ENCODE peak calls at places on chromosomes 2 and 18, in eight cellular contexts. Y, C, A, L, G, X, B and Q are unnamed samples.

GRCh38 chr2:190980630-190981214 is 33.2 kb downstream of the STAT1 start:
- DNase-seq in Y (no peak), C (no peak), A (no peak), L (no peak), G (no peak), X (no peak), B (no peak), Q (no peak)

GRCh38 chr2:45691600-45691999 is 40.1 kb downstream of the PRKCE start:
- DNase-seq in Y (no peak), C (no peak), A (no peak), L (no peak), G (no peak), X (no peak), B (peak; percentile 49), Q (no peak)

GRCh38 chr2:38170098-38170497 is 94.1 kb upstream of the CYP1B1 start:
- DNase-seq in Y (no peak), C (no peak), A (no peak), L (no peak), G (no peak), X (no peak), B (no peak), Q (peak; percentile 70)

GRCh38 chr18:74436158-74436755 is 20.9 kb downstream of the DIPK1C start:
- DNase-seq in Y (no peak), C (no peak), A (no peak), L (peak; percentile 42), G (no peak), X (no peak), B (no peak), Q (no peak)

GRCh38 chr2:136058951-136059530 is 58.9 kb downstream of the CXCR4 start:
- DNase-seq in Y (no peak), C (no peak), A (no peak), L (no peak), G (no peak), X (no peak), B (no peak), Q (no peak)

GRCh38 chr2:231530099-231531085 is at the start of gene NMUR1:
- DNase-seq in Y (peak; percentile 38), C (peak; percentile 83), A (peak; percentile 74), L (peak; percentile 66), G (peak; percentile 90), X (peak; percentile 36), B (peak; percentile 75), Q (peak; percentile 67)

GRCh38 chr2:105431367-105432088 is 32.7 kb upstream of the FHL2 start:
- DNase-seq in Y (peak; percentile 32), C (no peak), A (peak; percentile 77), L (no peak), G (no peak), X (peak; percentile 76), B (no peak), Q (peak; percentile 53)

GRCh38 chr2:41963661-41964525 is 83.9 kb upstream of the PKDCC start:
- DNase-seq in Y (peak; percentile 32), C (peak; percentile 59), A (peak; percentile 65), L (peak; percentile 79), G (peak; percentile 86), X (peak; percentile 94), B (peak; percentile 51), Q (no peak)

GRCh38 chr2:71545572-71546274 is 92.4 kb downstream of the DYSF start:
- DNase-seq in Y (peak; percentile 68), C (peak; percentile 80), A (peak; percentile 50), L (peak; percentile 70), G (peak; percentile 78), X (peak; percentile 83), B (no peak), Q (peak; percentile 86)

GRCh38 chr2:27723372-27724144 is 48.0 kb upstream of the MRPL33 start:
- DNase-seq in Y (peak; percentile 62), C (peak; percentile 89), A (no peak), L (peak; percentile 90), G (peak; percentile 83), X (peak; percentile 87), B (peak; percentile 68), Q (peak; percentile 90)

GRCh38 chr18:4638680-4639079 is 183.6 kb upstream of the DLGAP1 start:
- DNase-seq in Y (no peak), C (no peak), A (no peak), L (no peak), G (no peak), X (no peak), B (no peak), Q (no peak)

GRCh38 chr2:25340340-25340886 is 1.3 kb downstream of the DNMT3A start:
- DNase-seq in Y (no peak), C (peak; percentile 31), A (peak; percentile 58), L (peak; percentile 72), G (peak; percentile 83), X (no peak), B (peak; percentile 77), Q (peak; percentile 40)

GRCh38 chr2:54903736-54904554 is 146.3 kb downstream of the RTN4 start:
- DNase-seq in Y (no peak), C (no peak), A (no peak), L (no peak), G (peak; percentile 79), X (peak; percentile 92), B (no peak), Q (peak; percentile 93)

GRCh38 chr18:62131305-62131909 is 55.4 kb downstream of the PIGN start:
- DNase-seq in Y (peak; percentile 46), C (peak; percentile 76), A (no peak), L (no peak), G (no peak), X (peak; percentile 82), B (peak; percentile 30), Q (peak; percentile 90)

GRCh38 chr18:59416818-59417217 is 57.8 kb upstream of the LMAN1 start:
- DNase-seq in Y (no peak), C (no peak), A (no peak), L (no peak), G (no peak), X (peak; percentile 12), B (no peak), Q (peak; percentile 7)

GRCh38 chr2:126673215-126673614 is 17.3 kb downstream of the GYPC start:
- DNase-seq in Y (no peak), C (no peak), A (no peak), L (peak; percentile 31), G (peak; percentile 34), X (no peak), B (no peak), Q (no peak)

GRCh38 chr2:230811508-230811907 is 53.2 kb upstream of the ITM2C start:
- DNase-seq in Y (no peak), C (no peak), A (no peak), L (no peak), G (no peak), X (peak; percentile 77), B (no peak), Q (no peak)

DNA sequence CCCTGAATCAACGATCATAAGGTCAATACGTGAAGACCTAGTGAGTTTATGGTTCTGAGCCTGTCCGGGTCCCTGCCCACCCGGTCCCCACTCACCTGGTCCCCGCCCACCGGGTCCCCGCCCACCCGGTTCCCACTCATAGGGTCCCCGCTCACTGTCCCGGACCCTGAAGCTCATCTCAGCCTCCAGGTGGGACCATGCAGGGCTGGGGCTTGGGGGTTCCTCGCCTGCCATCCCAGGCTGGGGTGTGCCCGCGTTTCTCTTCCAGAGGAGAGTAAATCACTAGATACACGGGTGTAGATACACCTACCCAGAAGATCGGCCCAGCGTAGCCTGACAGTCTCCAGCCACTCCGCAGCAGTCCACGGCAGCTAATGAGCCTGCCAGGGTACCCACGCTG is 131.5 kb downstream of the MBP start:
- DNase-seq in Y (no peak), C (no peak), A (no peak), L (no peak), G (peak; percentile 57), X (no peak), B (no peak), Q (no peak)
- H3K4me3 ChIP-seq in Y (no peak overlapping the region), C (no peak overlapping the region), A (no peak overlapping the region), L (no peak overlapping the region), G (no peak overlapping the region), X (no peak overlapping the region), B (no peak overlapping the region), Q (no peak overlapping the region)

DNA sequence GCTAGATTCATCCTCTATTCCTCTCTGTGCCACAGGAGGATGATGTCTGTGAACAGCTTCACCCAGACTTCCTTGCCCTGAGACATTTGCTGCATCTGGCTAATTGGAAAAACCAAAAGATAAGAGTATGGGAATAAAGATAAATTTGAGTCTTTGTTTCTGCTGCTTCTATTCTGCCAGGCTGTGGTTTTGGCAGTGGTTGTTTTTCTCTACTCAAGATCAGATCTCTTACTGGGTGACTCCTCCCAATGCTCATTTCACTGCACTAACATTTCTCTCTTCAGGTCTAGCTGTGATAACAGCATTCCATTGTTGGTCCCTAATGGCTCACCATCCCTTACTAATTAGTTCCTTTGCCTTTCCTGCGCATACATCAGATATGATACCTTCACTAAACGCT is 89.5 kb downstream of the CALCRL start:
- DNase-seq in Y (no peak), C (peak; percentile 3), A (no peak), L (no peak), G (no peak), X (peak; percentile 50), B (no peak), Q (no peak)
- H3K4me3 ChIP-seq in Y (no peak overlapping the region), C (no peak overlapping the region), A (no peak overlapping the region), L (no peak overlapping the region), G (no peak overlapping the region), X (no peak overlapping the region), B (no peak overlapping the region), Q (no peak overlapping the region)

GRCh38 chr2:138276367-138276766 is 225.2 kb upstream of the SPOPL start:
- DNase-seq in Y (no peak), C (peak; percentile 29), A (no peak), L (no peak), G (no peak), X (no peak), B (no peak), Q (no peak)
- H3K4me3 ChIP-seq in Y (no peak overlapping the region), C (no peak overlapping the region), A (no peak overlapping the region), L (no peak overlapping the region), G (no peak overlapping the region), X (no peak overlapping the region), B (no peak overlapping the region), Q (no peak overlapping the region)

GRCh38 chr2:170145191-170145590 is 32.8 kb upstream of the MYO3B start:
- DNase-seq in Y (no peak), C (no peak), A (no peak), L (no peak), G (no peak), X (no peak), B (no peak), Q (no peak)
- H3K4me3 ChIP-seq in Y (no peak overlapping the region), C (no peak overlapping the region), A (no peak overlapping the region), L (no peak overlapping the region), G (no peak overlapping the region), X (no peak overlapping the region), B (no peak overlapping the region), Q (no peak overlapping the region)

GRCh38 chr18:10938241-10938640 is 211.1 kb downstream of the PIEZO2 start:
- DNase-seq in Y (no peak), C (no peak), A (no peak), L (no peak), G (no peak), X (no peak), B (no peak), Q (no peak)
- H3K4me3 ChIP-seq in Y (no peak overlapping the region), C (no peak overlapping the region), A (no peak overlapping the region), L (no peak overlapping the region), G (no peak overlapping the region), X (no peak overlapping the region), B (no peak overlapping the region), Q (no peak overlapping the region)

DNA sequence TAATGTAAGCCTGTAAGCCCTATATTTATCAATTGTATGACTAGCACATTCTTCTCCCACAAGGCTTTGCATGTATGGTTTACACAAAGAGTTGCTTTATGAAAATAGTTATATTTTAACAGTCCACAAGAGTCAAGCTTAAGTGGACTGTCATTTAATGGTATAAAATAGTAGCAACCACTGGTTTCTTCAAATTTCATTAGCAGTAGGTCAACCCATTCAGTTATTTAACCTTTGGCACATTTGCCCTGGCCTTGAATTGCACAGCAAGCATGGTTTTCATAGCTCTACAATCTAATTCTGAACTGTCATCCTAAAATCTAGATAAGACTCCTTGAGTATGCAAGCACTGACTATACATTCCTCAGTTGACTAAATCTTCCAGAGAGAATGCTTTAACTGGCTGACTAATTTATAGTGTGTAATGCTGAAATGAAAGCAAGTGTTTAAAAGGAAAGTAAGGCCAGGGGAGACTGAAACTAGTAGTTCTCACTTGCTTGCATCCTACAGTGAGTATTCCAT is 1.8 kb downstream of the DPP4 start:
- DNase-seq in Y (no peak), C (no peak), A (no peak), L (no peak), G (no peak), X (peak; percentile 76), B (no peak), Q (peak; percentile 78)
- H3K4me3 ChIP-seq in Y (no peak overlapping the region), C (no peak overlapping the region), A (peak overlapping the region; percentile 78), L (no peak overlapping the region), G (no peak overlapping the region), X (peak overlapping the region; percentile 86), B (no peak overlapping the region), Q (peak overlapping the region; percentile 83)